ENCODE peak calls at places on chromosome 2, in eight cellular contexts. X, U, Q, C, T, B, I and Z are unnamed samples.

GRCh38 chr2:191961556-191961955 is 114.7 kb upstream of the CAVIN2 start:
- DNase-seq in X (no peak), U (no peak), Q (no peak), C (no peak), T (no peak), B (no peak), I (no peak), Z (no peak)

GRCh38 chr2:71743995-71744675 is 290.8 kb downstream of the DYSF start:
- DNase-seq in X (no peak), U (peak), Q (no peak), C (no peak), T (no peak), B (no peak), I (no peak), Z (no peak)

GRCh38 chr2:15941970-15942710 is 1.8 kb downstream of the MYCN start:
- DNase-seq in X (peak), U (no peak), Q (no peak), C (peak), T (no peak), B (no peak), I (no peak), Z (peak)

GRCh38 chr2:222693837-222694236 is 22.4 kb downstream of the MOGAT1 start:
- DNase-seq in X (no peak), U (no peak), Q (no peak), C (no peak), T (no peak), B (peak), I (no peak), Z (no peak)

GRCh38 chr2:221322741-221323140 is 249.4 kb downstream of the EPHA4 start:
- DNase-seq in X (no peak), U (no peak), Q (no peak), C (no peak), T (no peak), B (no peak), I (no peak), Z (no peak)

GRCh38 chr2:100945433-100945740 is 56.7 kb upstream of the RPL31 start:
- DNase-seq in X (no peak), U (no peak), Q (no peak), C (no peak), T (no peak), B (no peak), I (no peak), Z (no peak)

GRCh38 chr2:33241581-33241980 is 234.9 kb upstream of the RASGRP3 start:
- DNase-seq in X (no peak), U (no peak), Q (no peak), C (no peak), T (no peak), B (no peak), I (no peak), Z (no peak)

GRCh38 chr2:43078301-43078700 is 148.1 kb downstream of the ZFP36L2 start:
- DNase-seq in X (no peak), U (no peak), Q (no peak), C (no peak), T (no peak), B (no peak), I (no peak), Z (no peak)

GRCh38 chr2:147405651-147406050 is 439.2 kb upstream of the ACVR2A start:
- DNase-seq in X (no peak), U (no peak), Q (no peak), C (no peak), T (no peak), B (no peak), I (no peak), Z (no peak)

GRCh38 chr2:200786423-200786822 is 25.3 kb upstream of the BZW1 start:
- DNase-seq in X (no peak), U (no peak), Q (no peak), C (no peak), T (no peak), B (peak), I (no peak), Z (no peak)

GRCh38 chr2:231692847-231693246 is 15.5 kb upstream of the PTMA start:
- DNase-seq in X (no peak), U (no peak), Q (no peak), C (no peak), T (no peak), B (no peak), I (no peak), Z (no peak)

GRCh38 chr2:45272549-45273245 is 263.4 kb upstream of the SIX2 start:
- DNase-seq in X (no peak), U (no peak), Q (no peak), C (no peak), T (no peak), B (no peak), I (no peak), Z (no peak)

GRCh38 chr2:164840458-164840929 is 1.1 kb downstream of the COBLL1 start:
- DNase-seq in X (peak), U (no peak), Q (no peak), C (no peak), T (no peak), B (peak), I (no peak), Z (no peak)

GRCh38 chr2:182133195-182133891 is 147.7 kb downstream of the PPP1R1C start:
- DNase-seq in X (no peak), U (no peak), Q (no peak), C (no peak), T (no peak), B (peak), I (no peak), Z (no peak)